ENCODE peak calls at places on chromosome 2, in eight cellular contexts. One of them, this sample, is unnamed.
A peak's percentile ranks its signal among the peaks of the same experiment; 100 is the strongest.

GRCh38 chr2:133371286-133371685 is 197.0 kb downstream of the NCKAP5 start:
- DNase-seq in AG09319: no peak
- DNase-seq in sigmoid colon: no peak
- DNase-seq in HCT116: no peak
- DNase-seq in neural progenitor cell: no peak
- DNase-seq in SK-N-SH: no peak
- DNase-seq in psoas muscle: no peak
- DNase-seq in omental fat pad: no peak
- DNase-seq in this sample: no peak

GRCh38 chr2:199197448-199197847 is 260.3 kb downstream of the SATB2 start:
- DNase-seq in AG09319: no peak
- DNase-seq in sigmoid colon: no peak
- DNase-seq in HCT116: no peak
- DNase-seq in neural progenitor cell: no peak
- DNase-seq in SK-N-SH: no peak
- DNase-seq in psoas muscle: no peak
- DNase-seq in omental fat pad: no peak
- DNase-seq in this sample: no peak

GRCh38 chr2:113861740-113862139 is 28.1 kb upstream of the ACTR3 start:
- DNase-seq in AG09319: no peak
- DNase-seq in sigmoid colon: no peak
- DNase-seq in HCT116: no peak
- DNase-seq in neural progenitor cell: no peak
- DNase-seq in SK-N-SH: no peak
- DNase-seq in psoas muscle: no peak
- DNase-seq in omental fat pad: no peak
- DNase-seq in this sample: no peak

GRCh38 chr2:217911283-217911965 is 91.4 kb downstream of the TNS1 start:
- DNase-seq in AG09319: no peak
- DNase-seq in sigmoid colon: peak; percentile 87
- DNase-seq in HCT116: no peak
- DNase-seq in neural progenitor cell: no peak
- DNase-seq in SK-N-SH: no peak
- DNase-seq in psoas muscle: peak; percentile 71
- DNase-seq in omental fat pad: no peak
- DNase-seq in this sample: no peak

GRCh38 chr2:54604771-54605350 is 118.6 kb upstream of the EML6 start:
- DNase-seq in AG09319: no peak
- DNase-seq in sigmoid colon: no peak
- DNase-seq in HCT116: no peak
- DNase-seq in neural progenitor cell: peak; percentile 18
- DNase-seq in SK-N-SH: no peak
- DNase-seq in psoas muscle: no peak
- DNase-seq in omental fat pad: no peak
- DNase-seq in this sample: no peak

GRCh38 chr2:203237501-203238238 is 1.1 kb upstream of the CYP20A1 start:
- DNase-seq in AG09319: no peak
- DNase-seq in sigmoid colon: no peak
- DNase-seq in HCT116: no peak
- DNase-seq in neural progenitor cell: no peak
- DNase-seq in SK-N-SH: peak; percentile 30
- DNase-seq in psoas muscle: no peak
- DNase-seq in omental fat pad: no peak
- DNase-seq in this sample: no peak

GRCh38 chr2:238501311-238501710 is 74.6 kb downstream of the ASB1 start:
- DNase-seq in AG09319: no peak
- DNase-seq in sigmoid colon: no peak
- DNase-seq in HCT116: no peak
- DNase-seq in neural progenitor cell: no peak
- DNase-seq in SK-N-SH: no peak
- DNase-seq in psoas muscle: no peak
- DNase-seq in omental fat pad: no peak
- DNase-seq in this sample: no peak

GRCh38 chr2:31688282-31688681 is 107.5 kb upstream of the SRD5A2 start:
- DNase-seq in AG09319: no peak
- DNase-seq in sigmoid colon: no peak
- DNase-seq in HCT116: peak; percentile 23
- DNase-seq in neural progenitor cell: no peak
- DNase-seq in SK-N-SH: no peak
- DNase-seq in psoas muscle: no peak
- DNase-seq in omental fat pad: no peak
- DNase-seq in this sample: no peak

GRCh38 chr2:1572638-1573037 is 159.4 kb downstream of the TPO start:
- DNase-seq in AG09319: no peak
- DNase-seq in sigmoid colon: no peak
- DNase-seq in HCT116: no peak
- DNase-seq in neural progenitor cell: no peak
- DNase-seq in SK-N-SH: no peak
- DNase-seq in psoas muscle: peak; percentile 80
- DNase-seq in omental fat pad: peak; percentile 62
- DNase-seq in this sample: no peak

GRCh38 chr2:174750923-174751441 is 13.3 kb downstream of the CHRNA1 start:
- DNase-seq in AG09319: no peak
- DNase-seq in sigmoid colon: no peak
- DNase-seq in HCT116: no peak
- DNase-seq in neural progenitor cell: no peak
- DNase-seq in SK-N-SH: no peak
- DNase-seq in psoas muscle: no peak
- DNase-seq in omental fat pad: no peak
- DNase-seq in this sample: no peak
- TF ChIP-seq CTCF in AG09319: no peak
- TF ChIP-seq CTCF in sigmoid colon: no peak
- TF ChIP-seq CTCF in HCT116: no peak
- TF ChIP-seq CTCF in neural progenitor cell: no peak
- TF ChIP-seq CTCF in SK-N-SH: no peak
- TF ChIP-seq CTCF in psoas muscle: no peak
- TF ChIP-seq CTCF in omental fat pad: no peak
- TF ChIP-seq CTCF in this sample: no peak

DNA sequence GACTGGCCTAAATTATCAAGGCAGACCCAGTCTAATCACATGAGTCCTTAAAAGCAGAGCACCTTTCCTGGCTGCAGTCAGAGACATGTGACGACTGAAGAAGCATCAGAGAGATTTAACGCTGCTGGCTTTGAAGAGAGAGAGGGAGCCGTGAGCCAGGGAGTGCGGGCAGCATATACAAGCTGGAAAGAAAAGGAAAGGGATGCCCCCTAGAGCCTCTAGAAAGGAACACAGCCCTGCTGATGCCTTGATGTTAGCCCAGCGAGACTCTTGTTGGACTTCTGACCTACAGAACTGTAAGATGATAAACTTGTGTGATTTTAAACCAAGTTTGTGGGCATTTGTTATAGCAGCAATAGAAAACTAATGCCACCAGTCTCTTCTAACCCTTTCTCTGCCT is 58.1 kb downstream of the HEATR5B start:
- DNase-seq in AG09319: no peak
- DNase-seq in sigmoid colon: no peak
- DNase-seq in HCT116: peak; percentile 2
- DNase-seq in neural progenitor cell: peak; percentile 29
- DNase-seq in SK-N-SH: peak; percentile 14
- DNase-seq in psoas muscle: no peak
- DNase-seq in omental fat pad: no peak
- DNase-seq in this sample: no peak
- TF ChIP-seq CTCF in AG09319: no peak
- TF ChIP-seq CTCF in sigmoid colon: no peak
- TF ChIP-seq CTCF in HCT116: peak; percentile 24
- TF ChIP-seq CTCF in neural progenitor cell: peak; percentile 41
- TF ChIP-seq CTCF in SK-N-SH: peak; percentile 25
- TF ChIP-seq CTCF in psoas muscle: no peak
- TF ChIP-seq CTCF in omental fat pad: no peak
- TF ChIP-seq CTCF in this sample: peak; percentile 20

DNA sequence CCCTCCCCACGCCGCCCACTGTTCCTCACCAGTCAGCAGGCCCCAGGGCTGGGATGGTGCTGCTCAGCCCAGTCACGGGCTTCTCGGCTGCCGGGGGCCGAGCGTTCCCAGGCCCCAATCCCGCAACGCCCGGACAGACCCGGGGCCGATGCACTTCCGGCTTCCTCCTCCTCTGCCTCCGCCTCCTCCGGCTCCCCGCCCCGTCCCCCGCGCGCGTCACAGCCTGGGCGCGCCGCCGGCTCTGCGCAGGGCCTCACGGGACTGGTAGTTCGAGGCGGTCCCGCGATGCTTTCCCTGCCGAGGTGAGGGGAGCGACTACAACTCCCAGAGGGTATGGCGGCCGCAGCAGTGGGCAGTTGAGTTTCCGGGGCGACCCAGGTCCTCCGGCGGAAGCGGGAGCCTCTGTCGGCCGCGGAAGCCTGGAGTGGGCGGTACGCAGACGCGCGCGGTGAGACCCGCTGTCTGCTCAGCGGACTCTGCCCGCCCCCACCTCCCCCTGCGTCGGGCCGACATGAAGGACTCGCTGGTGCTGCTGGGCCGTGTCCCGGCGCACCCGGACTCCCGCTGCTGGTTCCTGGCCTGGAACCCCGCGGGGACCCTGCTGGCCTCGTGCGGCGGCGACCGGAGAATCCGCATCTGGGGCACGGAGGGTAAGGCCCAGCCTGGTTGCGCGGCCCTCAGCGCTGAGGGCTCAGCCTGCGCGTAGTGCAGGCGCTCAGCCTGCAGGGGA is at the start of the genes CIAO1 and TMEM127:
- DNase-seq in AG09319: peak; percentile 91
- DNase-seq in sigmoid colon: peak; percentile 99
- DNase-seq in HCT116: peak; percentile 90
- DNase-seq in neural progenitor cell: peak; percentile 99
- DNase-seq in SK-N-SH: peak; percentile 97
- DNase-seq in psoas muscle: peak; percentile 98
- DNase-seq in omental fat pad: peak; percentile 83
- DNase-seq in this sample: peak; percentile 91
- TF ChIP-seq CTCF in AG09319: peak; percentile 20
- TF ChIP-seq CTCF in sigmoid colon: peak; percentile 20
- TF ChIP-seq CTCF in HCT116: no peak
- TF ChIP-seq CTCF in neural progenitor cell: peak; percentile 38
- TF ChIP-seq CTCF in SK-N-SH: no peak
- TF ChIP-seq CTCF in psoas muscle: peak; percentile 14
- TF ChIP-seq CTCF in omental fat pad: peak; percentile 27
- TF ChIP-seq CTCF in this sample: peak; percentile 48

GRCh38 chr2:124810132-124810531 is 785.0 kb downstream of the CNTNAP5 start:
- DNase-seq in AG09319: no peak
- DNase-seq in sigmoid colon: no peak
- DNase-seq in HCT116: no peak
- DNase-seq in neural progenitor cell: peak; percentile 77
- DNase-seq in SK-N-SH: peak; percentile 9
- DNase-seq in psoas muscle: no peak
- DNase-seq in omental fat pad: no peak
- DNase-seq in this sample: no peak
- TF ChIP-seq CTCF in AG09319: no peak
- TF ChIP-seq CTCF in sigmoid colon: no peak
- TF ChIP-seq CTCF in HCT116: no peak
- TF ChIP-seq CTCF in neural progenitor cell: peak; percentile 60
- TF ChIP-seq CTCF in SK-N-SH: no peak
- TF ChIP-seq CTCF in psoas muscle: no peak
- TF ChIP-seq CTCF in omental fat pad: no peak
- TF ChIP-seq CTCF in this sample: peak; percentile 37

This sample was measured in retinal pigment epithelial cell.